ENCODE peak calls at places on chromosomes 13 and 19, in ten cellular contexts. O is aorta; P is brain microvascular endothelial cell; H is NCI-H146; X is stimulated activated naive CD4-positive, alpha-beta T cell; U is sciatic nerve; Y is type B pancreatic cell; G is PC-9; T is NCI-H748 treated with DMSO at 0.1 percent for 48 hours; E is psoas muscle. Z is an unnamed sample.

GRCh38 chr13:96091164-96091931 is 1.4 kb downstream of the HS6ST3 start:
- DNase-seq in G (no peak), O (peak), X (no peak), E (no peak), Y (peak), H (peak), P (no peak), U (no peak), T (no peak), Z (peak)

GRCh38 chr19:16368385-16369305 is 44.0 kb downstream of the KLF2 start:
- DNase-seq in O (peak), X (peak), H (no peak), U (no peak), E (peak), P (no peak), Y (no peak), T (no peak), G (no peak), Z (no peak)

GRCh38 chr13:102617697-102618350 is 21.0 kb downstream of the TPP2 start:
- DNase-seq in O (no peak), E (no peak), G (no peak), X (no peak), Y (no peak), U (no peak), H (no peak), T (no peak), P (no peak), Z (no peak)

GRCh38 chr19:49635530-49636229 is 4.3 kb downstream of the RRAS start:
- DNase-seq in Y (no peak), T (no peak), H (no peak), E (no peak), P (no peak), O (no peak), U (no peak), X (no peak), G (no peak), Z (no peak)

GRCh38 chr13:24931450-24932217 is 164.3 kb upstream of the PABPC3 start:
- DNase-seq in G (no peak), H (no peak), X (no peak), O (no peak), P (no peak), U (no peak), Y (no peak), E (no peak), T (no peak), Z (no peak)

GRCh38 chr19:43644181-43644580 is 4.5 kb upstream of the CADM4 start:
- DNase-seq in P (no peak), T (no peak), U (no peak), G (no peak), H (peak), Y (no peak), X (no peak), O (no peak), E (no peak), Z (no peak)

GRCh38 chr13:73544175-73544574 is 485.4 kb downstream of the KLF5 start:
- DNase-seq in O (no peak), X (no peak), Y (no peak), H (no peak), T (no peak), E (no peak), G (no peak), U (no peak), P (no peak), Z (no peak)

GRCh38 chr19:6457958-6458694 is 1.5 kb downstream of the SLC25A23 start:
- DNase-seq in T (no peak), H (no peak), P (no peak), G (no peak), U (no peak), Y (no peak), E (no peak), X (no peak), O (no peak), Z (no peak)

GRCh38 chr19:30097746-30098280 is 155.8 kb downstream of the URI1 start:
- DNase-seq in H (no peak), G (no peak), E (peak), U (no peak), X (no peak), Y (no peak), O (peak), T (no peak), P (no peak), Z (no peak)

GRCh38 chr13:98900442-98900841 is 77.4 kb downstream of the DOCK9 start:
- DNase-seq in G (no peak), X (no peak), P (no peak), O (no peak), T (no peak), E (no peak), Y (no peak), U (no peak), H (no peak), Z (no peak)

GRCh38 chr19:47272448-47273312 is 2.0 kb upstream of the INAFM1 start:
- DNase-seq in G (no peak), U (peak), P (no peak), T (no peak), O (peak), Y (no peak), E (no peak), H (peak), X (no peak), Z (no peak)

GRCh38 chr19:45976180-45976579 is 2.5 kb upstream of the NOVA2 start:
- DNase-seq in P (peak), E (no peak), X (no peak), G (no peak), H (peak), O (no peak), U (no peak), T (peak), Y (no peak), Z (peak)

GRCh38 chr13:20494656-20495055 is 31.0 kb downstream of the CRYL1 start:
- DNase-seq in X (no peak), P (no peak), E (no peak), O (no peak), U (no peak), G (no peak), Y (no peak), H (no peak), T (no peak), Z (no peak)

GRCh38 chr13:73262862-73263627 is 204.2 kb downstream of the KLF5 start:
- DNase-seq in U (no peak), G (no peak), X (no peak), E (no peak), Y (no peak), H (no peak), O (no peak), T (no peak), P (no peak), Z (no peak)

GRCh38 chr19:15631817-15632216 is 8.9 kb upstream of the CYP4F3 start:
- DNase-seq in Y (no peak), X (peak), H (no peak), O (no peak), U (no peak), P (no peak), T (no peak), G (peak), E (no peak), Z (no peak)

GRCh38 chr19:12260236-12260635 is 34.4 kb downstream of the ZNF44 start:
- DNase-seq in H (no peak), O (no peak), X (no peak), P (no peak), G (no peak), T (no peak), U (no peak), Y (no peak), E (no peak), Z (no peak)

GRCh38 chr13:32141462-32141861 is 109.9 kb downstream of the FRY start:
- DNase-seq in O (no peak), T (no peak), Y (no peak), X (no peak), P (no peak), H (no peak), E (no peak), U (no peak), G (no peak), Z (no peak)

GRCh38 chr19:29945017-29945416 is 3.0 kb downstream of the URI1 start:
- DNase-seq in E (no peak), U (no peak), H (no peak), T (no peak), X (no peak), G (no peak), O (no peak), Y (no peak), P (no peak), Z (no peak)

GRCh38 chr13:66965146-66965545 is 265.0 kb downstream of the PCDH9 start:
- DNase-seq in P (no peak), E (no peak), U (no peak), H (no peak), T (no peak), O (no peak), Y (no peak), X (no peak), G (no peak), Z (no peak)

GRCh38 chr19:14107581-14108461 is 9.7 kb downstream of the PRKACA start:
- DNase-seq in T (no peak), O (peak), U (no peak), P (peak), E (peak), G (no peak), X (no peak), Y (no peak), H (no peak), Z (no peak)

GRCh38 chr13:113861433-113862030 is 2.3 kb downstream of the GAS6 start:
- DNase-seq in H (no peak), X (no peak), Y (peak), E (peak), U (no peak), O (peak), T (no peak), G (no peak), P (no peak), Z (no peak)

GRCh38 chr13:66424417-66424816 is 805.7 kb downstream of the PCDH9 start:
- DNase-seq in T (no peak), O (no peak), E (no peak), Y (no peak), P (no peak), U (no peak), H (no peak), G (no peak), X (no peak), Z (no peak)

GRCh38 chr13:38582133-38582532 is 104.7 kb upstream of the FREM2 start:
- DNase-seq in T (peak), U (no peak), E (no peak), X (no peak), P (peak), G (peak), O (no peak), H (peak), Y (no peak), Z (peak)

GRCh38 chr13:85900521-85900920 is 101.3 kb upstream of the SLITRK6 start:
- DNase-seq in E (no peak), H (no peak), G (no peak), U (no peak), T (no peak), X (no peak), Y (no peak), P (no peak), O (no peak), Z (no peak)